ENCODE peak calls at places on chromosomes 11 and 22, in ten cellular contexts. R is H1, G is A549, F is heart left ventricle, A is HCT116, I is uterus, O is ovary, T is IMR-90, S is stomach, H is lower leg skin. P is an unnamed sample.

GRCh38 chr11:46247664-46248063 is 29.8 kb upstream of the CREB3L1 start:
- DNase-seq in T (peak), O (no peak), G (peak), R (peak), S (peak), I (no peak), H (no peak), A (peak), F (no peak), P (no peak)

GRCh38 chr11:105538531-105538930 is 71.3 kb upstream of the GRIA4 start:
- DNase-seq in H (no peak), S (no peak), G (no peak), R (no peak), F (no peak), I (no peak), O (no peak), T (no peak), A (no peak), P (no peak)

GRCh38 chr11:110793556-110793955 is 81.3 kb upstream of the ARHGAP20 start:
- DNase-seq in S (no peak), R (no peak), T (no peak), H (no peak), A (no peak), G (no peak), I (no peak), O (no peak), F (no peak), P (no peak)

GRCh38 chr11:103035216-103035615 is 56.7 kb downstream of the DCUN1D5 start:
- DNase-seq in R (no peak), O (no peak), T (no peak), S (no peak), I (no peak), H (no peak), A (no peak), G (no peak), F (no peak), P (no peak)

GRCh38 chr11:115659061-115659963 is 155.1 kb upstream of the CADM1 start:
- DNase-seq in R (peak), A (no peak), T (peak), I (no peak), G (no peak), F (peak), O (no peak), S (no peak), H (no peak), P (no peak)

GRCh38 chr22:41873391-41873790 is 40.5 kb downstream of the SREBF2 start:
- DNase-seq in H (no peak), I (no peak), S (no peak), F (no peak), R (no peak), A (no peak), O (no peak), G (no peak), T (no peak), P (no peak)

GRCh38 chr11:115201121-115201792 is 303.0 kb downstream of the CADM1 start:
- DNase-seq in S (no peak), R (no peak), F (no peak), A (no peak), G (no peak), O (no peak), I (no peak), T (peak), H (no peak), P (no peak)

GRCh38 chr11:81005595-81005994 is 1564.8 kb upstream of the TENM4 start:
- DNase-seq in H (no peak), O (no peak), F (no peak), A (no peak), R (no peak), S (no peak), T (peak), G (peak), I (no peak), P (peak)

GRCh38 chr11:2564588-2565440 is 120.0 kb downstream of the KCNQ1 start:
- DNase-seq in S (no peak), T (no peak), R (no peak), A (no peak), I (no peak), F (no peak), H (no peak), G (no peak), O (no peak), P (no peak)

GRCh38 chr11:108324587-108324986 is 101.7 kb downstream of the ATM start:
- DNase-seq in A (no peak), G (no peak), H (no peak), F (no peak), I (no peak), S (no peak), R (no peak), O (no peak), T (peak), P (no peak)

DNA sequence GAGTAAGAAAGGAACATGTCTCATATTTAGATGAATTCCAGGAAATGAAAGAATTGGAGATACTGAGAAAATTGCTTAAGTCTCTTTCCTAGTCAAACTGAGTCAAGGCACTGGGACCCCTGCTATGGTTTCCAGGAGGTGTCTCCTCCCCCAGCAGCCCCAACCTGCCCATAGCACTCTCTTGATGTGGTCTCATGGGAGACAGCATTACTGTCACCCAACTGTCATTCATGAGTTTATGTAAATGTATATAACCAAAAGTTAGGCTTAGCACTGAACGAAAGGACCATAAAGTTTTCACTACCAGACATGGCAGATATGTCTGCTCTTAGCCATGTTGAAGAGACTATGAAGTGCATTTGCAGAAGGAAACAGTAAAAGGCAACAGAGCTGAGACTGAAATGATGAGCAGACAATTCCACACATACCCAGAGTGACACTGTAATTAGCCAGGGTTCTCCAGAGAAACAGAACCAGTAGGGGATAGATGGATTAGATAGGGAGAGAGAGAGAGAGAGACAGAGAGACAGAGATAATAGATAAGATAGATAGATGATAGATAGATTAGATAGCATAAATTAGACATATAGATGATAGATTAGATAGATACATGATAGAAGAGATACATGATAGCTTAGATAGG is 328.1 kb downstream of the BRD1 start:
- DNase-seq in H (peak), F (no peak), S (no peak), O (no peak), T (no peak), A (no peak), I (no peak), G (no peak), R (no peak), P (no peak)
- TF ChIP-seq POLR2A in H (no peak), F (no peak), S (no peak), O (no peak), T (no peak), A (no peak), I (no peak), G (no peak), R (no peak), P (no peak)

DNA sequence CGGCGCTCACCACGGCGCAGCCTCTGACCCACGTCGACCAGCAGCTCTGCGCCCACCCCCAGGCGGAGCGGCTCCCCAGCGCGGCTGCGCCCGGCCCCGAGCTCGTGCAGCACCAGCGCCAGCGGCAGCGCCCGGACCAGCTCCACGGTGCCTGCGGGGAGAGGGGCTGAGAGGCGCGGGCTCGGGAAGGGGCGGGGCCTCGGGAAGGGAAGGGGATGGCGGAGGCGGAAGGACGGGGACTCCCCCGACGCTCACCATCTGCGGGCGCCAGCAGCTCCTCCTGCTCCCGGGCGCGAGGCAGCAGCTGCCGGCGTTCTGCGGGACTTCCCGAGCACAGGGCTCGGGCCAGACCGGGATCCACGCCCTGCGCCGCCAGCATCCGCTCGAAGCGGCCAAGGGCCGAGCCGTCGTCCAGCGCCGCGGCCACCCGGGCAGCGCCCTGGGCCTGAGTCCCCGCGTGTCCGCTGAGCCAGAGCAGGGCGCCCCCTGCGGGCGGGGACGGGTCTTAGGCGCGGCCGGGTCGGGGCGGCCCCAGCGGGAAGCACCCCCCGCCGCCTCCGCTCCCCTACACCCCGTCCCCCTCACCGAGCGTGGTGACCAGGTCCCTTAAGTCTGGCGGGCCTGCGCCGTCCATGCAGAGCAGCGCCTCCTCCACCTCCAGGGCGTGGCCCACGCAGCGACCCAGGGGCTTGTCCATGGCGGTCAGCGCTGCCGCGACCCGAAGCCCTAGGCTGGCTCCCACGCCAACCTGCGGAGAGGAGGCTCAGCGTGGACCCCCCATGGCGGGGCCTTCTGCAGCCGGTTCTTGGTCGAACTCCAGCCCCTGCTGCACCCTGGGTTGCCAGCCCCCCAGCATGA is 822 bp upstream of the SCO2 start:
- DNase-seq in F (peak), S (peak), H (peak), A (no peak), T (peak), I (peak), O (peak), R (peak), G (peak), P (peak)
- TF ChIP-seq POLR2A in F (no peak), S (no peak), H (no peak), A (no peak), T (no peak), I (no peak), O (no peak), R (no peak), G (peak), P (no peak)

GRCh38 chr11:74438681-74439080 is 28.7 kb downstream of the KCNE3 start:
- DNase-seq in O (no peak), F (no peak), S (no peak), T (no peak), I (no peak), H (no peak), G (no peak), A (no peak), R (no peak), P (no peak)

GRCh38 chr11:74429205-74429604 is 31.0 kb upstream of the PGM2L1 start:
- DNase-seq in H (no peak), S (no peak), I (no peak), T (no peak), G (no peak), F (no peak), O (no peak), A (no peak), R (no peak), P (no peak)

GRCh38 chr11:74437441-74437840 is 29.9 kb downstream of the KCNE3 start:
- DNase-seq in R (no peak), S (no peak), O (no peak), A (no peak), G (no peak), I (no peak), F (no peak), H (no peak), T (peak), P (no peak)

DNA sequence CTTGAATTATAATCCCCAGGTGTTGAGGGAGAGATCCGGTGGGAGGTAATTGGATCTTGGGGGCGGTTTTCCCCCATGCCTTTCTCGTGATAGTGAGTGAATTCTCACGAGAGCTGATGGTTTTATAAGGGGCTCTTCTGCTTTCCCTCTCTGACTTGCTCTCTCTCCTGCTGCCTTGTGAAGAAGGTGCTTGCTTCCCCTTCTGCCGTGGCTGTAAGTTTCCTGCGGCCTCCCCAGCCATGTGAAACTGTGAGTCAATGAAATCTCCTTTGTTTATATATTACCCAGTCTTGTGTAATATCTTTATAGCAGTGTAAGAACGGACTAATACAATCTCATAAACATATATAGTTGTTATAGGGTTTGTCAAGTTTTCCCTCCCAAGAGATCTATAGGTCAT is 32.8 kb downstream of the KCNE3 start:
- DNase-seq in A (no peak), O (no peak), I (no peak), H (no peak), T (peak), G (no peak), F (no peak), R (no peak), S (no peak), P (no peak)
- TF ChIP-seq POLR2A in A (no peak), O (no peak), I (no peak), H (no peak), T (no peak), G (no peak), F (no peak), R (no peak), S (no peak), P (no peak)

GRCh38 chr11:67356867-67357561 is 3.7 kb upstream of the POLD4 start:
- DNase-seq in O (no peak), H (peak), I (peak), T (peak), A (no peak), R (peak), S (peak), G (peak), F (peak), P (peak)
- TF ChIP-seq POLR2A in O (no peak), H (no peak), I (no peak), T (peak), A (no peak), R (no peak), S (no peak), G (no peak), F (no peak), P (no peak)

DNA sequence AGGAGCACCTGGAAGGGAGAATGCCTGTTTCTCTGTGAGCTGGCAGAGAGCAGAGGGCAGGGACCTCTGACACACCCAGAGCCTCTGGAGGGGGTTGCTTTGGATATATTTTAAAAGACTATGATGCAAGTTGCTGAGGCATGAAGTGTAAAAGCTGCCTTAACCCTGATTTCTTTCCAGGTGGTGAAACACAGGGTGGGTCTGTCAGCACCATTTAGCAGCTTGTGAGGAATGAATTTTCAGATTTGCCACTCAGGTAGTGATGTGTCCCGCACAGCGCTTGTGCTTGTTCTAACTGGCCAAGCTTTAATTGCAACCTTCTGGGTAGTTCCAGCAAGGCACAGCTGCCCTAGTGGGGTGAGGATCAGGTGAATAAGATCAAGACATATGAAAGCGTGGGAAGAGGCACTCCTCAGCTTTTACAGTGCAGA is 90.2 kb downstream of the SWAP70 start:
- DNase-seq in F (no peak), G (no peak), O (no peak), I (no peak), T (no peak), H (no peak), A (no peak), R (no peak), S (no peak), P (peak)
- TF ChIP-seq POLR2A in F (no peak), G (no peak), O (no peak), I (no peak), T (no peak), H (no peak), A (no peak), R (no peak), S (no peak), P (no peak)